ENCODE peak calls at places on chromosomes 4 and X, in five cellular contexts. D is heart left ventricle, Q is thyroid gland, H is esophagus squamous epithelium, C is body of pancreas. Y is an unnamed sample.

GRCh38 chrX:40933132-40934078 is 151.8 kb upstream of the USP9X start:
- DNase-seq in D (peak; percentile 30), Q (no peak), H (no peak), C (no peak), Y (no peak)

GRCh38 chr4:95095352-95095974 is 337.7 kb downstream of the BMPR1B start:
- DNase-seq in D (no peak), Q (no peak), H (no peak), C (no peak), Y (no peak)

GRCh38 chr4:8913121-8913857 is 41.6 kb upstream of the HMX1 start:
- DNase-seq in D (no peak), Q (no peak), H (no peak), C (no peak), Y (peak; percentile 7)

GRCh38 chr4:74407891-74408290 is 37.0 kb upstream of the AREG start:
- DNase-seq in D (no peak), Q (no peak), H (no peak), C (no peak), Y (no peak)

GRCh38 chr4:77284036-77284435 is 127.0 kb downstream of the CCNG2 start:
- DNase-seq in D (no peak), Q (no peak), H (no peak), C (no peak), Y (no peak)

GRCh38 chr4:158192439-158193158 is 17.7 kb upstream of the TMEM144 start:
- DNase-seq in D (no peak), Q (peak; percentile 28), H (no peak), C (no peak), Y (no peak)

GRCh38 chr4:145930592-145930991 is 8.0 kb downstream of the ZNF827 start:
- DNase-seq in D (peak; percentile 41), Q (no peak), H (no peak), C (no peak), Y (no peak)

GRCh38 chrX:46777971-46778810 is 19.3 kb upstream of the SLC9A7 start:
- DNase-seq in D (no peak), Q (no peak), H (no peak), C (no peak), Y (no peak)

GRCh38 chr4:6458528-6458927 is 13.9 kb downstream of the PPP2R2C start:
- DNase-seq in D (no peak), Q (no peak), H (no peak), C (no peak), Y (no peak)

GRCh38 chr4:128455076-128455345 is 167.4 kb upstream of the PGRMC2 start:
- DNase-seq in D (no peak), Q (peak; percentile 45), H (no peak), C (no peak), Y (peak; percentile 23)

GRCh38 chr4:145541266-145541770 is 59.7 kb downstream of the SMAD1 start:
- DNase-seq in D (no peak), Q (no peak), H (no peak), C (no peak), Y (no peak)

GRCh38 chr4:148261861-148262260 is 180.4 kb downstream of the NR3C2 start:
- DNase-seq in D (no peak), Q (no peak), H (no peak), C (no peak), Y (no peak)

GRCh38 chr4:19678763-19679162 is 572.9 kb upstream of the SLIT2 start:
- DNase-seq in D (no peak), Q (no peak), H (no peak), C (no peak), Y (no peak)

GRCh38 chr4:138413273-138413672 is 171.1 kb upstream of the SLC7A11 start:
- DNase-seq in D (no peak), Q (no peak), H (no peak), C (no peak), Y (no peak)

GRCh38 chr4:122481766-122482405 is 25.4 kb upstream of the IL2 start:
- DNase-seq in D (no peak), Q (no peak), H (no peak), C (no peak), Y (no peak)

GRCh38 chrX:149527705-149528104 is 13.1 kb upstream of the EOLA1 start:
- DNase-seq in D (no peak), Q (no peak), H (no peak), C (peak; percentile 25), Y (no peak)

GRCh38 chr4:108031427-108032083 is 41.9 kb downstream of the HADH start:
- DNase-seq in D (no peak), Q (no peak), H (no peak), C (no peak), Y (no peak)

GRCh38 chr4:108035691-108036090 is 46.0 kb downstream of the HADH start:
- DNase-seq in D (no peak), Q (no peak), H (no peak), C (no peak), Y (no peak)

GRCh38 chr4:108036252-108036651 is 46.6 kb downstream of the HADH start:
- DNase-seq in D (no peak), Q (no peak), H (no peak), C (no peak), Y (no peak)

GRCh38 chr4:108034560-108034959 is 44.9 kb downstream of the HADH start:
- DNase-seq in D (no peak), Q (no peak), H (no peak), C (no peak), Y (no peak)

GRCh38 chr4:108033348-108033747 is 43.7 kb downstream of the HADH start:
- DNase-seq in D (no peak), Q (no peak), H (no peak), C (no peak), Y (no peak)
- TF ChIP-seq POLR2A in D (no peak), Q (no peak), H (no peak), C (no peak), Y (no peak)

DNA sequence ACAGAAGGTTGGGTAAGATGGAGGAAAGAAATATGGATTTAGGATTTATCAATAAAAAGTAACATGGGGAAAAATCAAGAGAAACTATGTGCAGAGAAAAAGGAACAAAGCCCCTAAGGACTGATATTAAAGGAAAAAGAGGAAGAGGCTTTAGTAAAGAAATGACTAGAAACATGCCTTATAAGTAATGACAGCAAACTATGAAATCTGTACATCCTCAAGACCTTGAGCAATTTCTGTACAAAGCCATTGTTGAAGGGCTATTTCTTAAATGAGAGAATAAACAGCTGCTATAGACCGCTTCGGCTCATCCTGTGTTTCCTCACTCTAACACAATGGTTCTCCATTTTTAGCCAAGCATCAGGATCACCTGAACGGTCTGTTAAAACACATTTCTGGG is 180.3 kb upstream of the ATOH1 start:
- DNase-seq in D (no peak), Q (no peak), H (no peak), C (no peak), Y (no peak)
- H3K36me3 ChIP-seq in D (no peaks in the 10 kb centered on the region), Q (no peaks in the 10 kb centered on the region), H (no peaks in the 10 kb centered on the region), C (no peaks in the 10 kb centered on the region), Y (no peaks in the 10 kb centered on the region)

DNA sequence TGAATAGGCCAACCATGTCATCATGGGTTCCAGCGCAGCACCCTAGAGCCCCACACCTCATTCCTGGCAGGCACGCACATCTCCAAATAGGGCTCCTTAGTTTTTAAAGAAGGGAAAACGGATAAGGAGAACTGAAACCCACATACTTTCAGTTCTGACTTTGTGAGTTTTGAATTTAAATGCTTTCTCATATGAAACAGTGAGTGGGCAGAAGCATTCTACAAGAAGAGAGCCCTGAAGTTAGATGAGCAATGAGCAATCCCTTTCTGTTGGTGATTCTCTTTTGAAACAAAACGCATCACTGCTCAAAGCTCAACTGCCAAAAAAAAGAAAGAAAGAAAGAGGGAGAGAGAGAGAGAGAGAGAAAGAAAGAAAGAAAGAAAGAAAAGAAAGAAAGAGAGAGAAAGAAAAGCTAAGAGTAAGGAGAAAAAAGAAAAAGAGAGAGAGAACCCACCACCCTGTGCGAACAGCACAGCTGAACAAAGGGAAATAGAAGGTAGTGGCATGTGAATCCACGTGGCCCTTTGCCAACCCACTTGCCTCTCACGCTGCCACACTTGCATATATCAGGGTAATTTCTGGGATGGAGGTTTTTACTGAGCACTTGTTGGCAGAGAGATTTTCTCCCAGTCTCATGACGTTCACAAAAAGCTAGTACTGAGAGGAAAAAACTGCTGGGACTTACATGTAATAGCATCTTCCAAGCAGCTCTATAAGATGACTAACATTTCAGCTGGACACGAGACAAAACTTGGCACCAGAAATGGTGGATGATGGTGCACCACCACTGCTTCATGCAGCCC is 31.0 kb downstream of the TMSB4X start:
- DNase-seq in D (no peak), Q (peak; percentile 22), H (no peak), C (peak; percentile 76), Y (no peak)
- H3K4me3 ChIP-seq in D (no peak overlapping the region), Q (no peak overlapping the region), H (no peak overlapping the region), C (no peak overlapping the region), Y (no peak overlapping the region)

DNA sequence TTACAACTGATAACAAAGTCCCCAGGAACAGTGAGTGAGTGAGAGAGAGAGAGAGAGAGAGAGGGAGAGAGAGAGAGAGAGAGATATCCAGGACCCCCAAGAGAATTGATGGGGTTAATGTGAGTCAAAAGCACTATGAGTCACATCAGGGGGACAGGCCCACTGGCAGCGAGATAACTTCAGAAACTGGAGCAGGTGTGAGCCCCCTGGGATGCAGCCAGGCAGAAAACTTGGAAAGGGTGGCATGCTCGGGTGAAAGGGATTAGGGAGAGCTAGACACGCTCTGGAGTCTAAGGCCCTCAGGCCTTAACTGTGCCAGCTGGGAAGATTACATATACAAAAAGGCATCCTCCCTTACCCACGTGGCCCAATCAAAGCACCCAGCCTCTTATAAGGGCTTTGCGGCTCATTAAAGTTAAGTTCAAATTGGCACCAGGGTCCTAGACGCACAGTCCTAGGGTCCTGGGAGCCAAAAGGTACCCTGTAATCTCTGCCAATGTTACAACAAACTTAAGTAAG is 843 bp downstream of the ACOT9 start:
- DNase-seq in D (peak; percentile 27), Q (peak; percentile 50), H (no peak), C (peak; percentile 58), Y (peak; percentile 30)
- TF ChIP-seq POLR2A in D (peak; percentile 25), Q (no peak), H (no peak), C (no peak), Y (peak; percentile 22)

GRCh38 chrX:154432210-154432609 is 3.7 kb downstream of the ATP6AP1 start:
- DNase-seq in D (no peak), Q (no peak), H (no peak), C (no peak), Y (no peak)
- H3K36me3 ChIP-seq in D (peaks cover 19% of the 10 kb centered on the region), Q (peaks cover 7% of the 10 kb centered on the region), H (peaks cover 5% of the 10 kb centered on the region), C (no peaks in the 10 kb centered on the region), Y (no peaks in the 10 kb centered on the region)

GRCh38 chr4:53716471-53717063 is 125.3 kb upstream of the LNX1 start:
- DNase-seq in D (no peak), Q (peak; percentile 64), H (no peak), C (no peak), Y (no peak)
- H3K4me3 ChIP-seq in D (no peak overlapping the region), Q (no peak overlapping the region), H (no peak overlapping the region), C (no peak overlapping the region), Y (no peak overlapping the region)

GRCh38 chrX:103687696-103688191 is 1.2 kb upstream of the MORF4L2 start:
- DNase-seq in D (peak; percentile 70), Q (peak; percentile 63), H (no peak), C (peak; percentile 69), Y (peak; percentile 74)
- TF ChIP-seq POLR2A in D (no peak), Q (no peak), H (no peak), C (peak; percentile 1), Y (peak; percentile 27)

Y was measured in uterus.